ENCODE peak calls at places on chromosome 10, in eight cellular contexts. G, Q, J, O, Y, I, P and N are unnamed samples.
A peak's percentile ranks its signal among the peaks of the same experiment; 100 is the strongest.

GRCh38 chr10:3119796-3120459 is 52.6 kb downstream of the PFKP start:
- DNase-seq in G (peak; percentile 25), Q (peak; percentile 74), J (no peak), O (no peak), Y (peak; percentile 7), I (peak; percentile 20), P (no peak), N (peak; percentile 46)

GRCh38 chr10:45444022-45444421 is 70.0 kb downstream of the ALOX5 start:
- DNase-seq in G (no peak), Q (no peak), J (no peak), O (no peak), Y (no peak), I (no peak), P (no peak), N (no peak)

GRCh38 chr10:45282061-45282460 is 33.3 kb downstream of the OR13A1 start:
- DNase-seq in G (no peak), Q (no peak), J (no peak), O (no peak), Y (peak; percentile 32), I (no peak), P (no peak), N (no peak)

GRCh38 chr10:58189269-58189668 is 78.4 kb downstream of the IPMK start:
- DNase-seq in G (peak; percentile 76), Q (peak; percentile 23), J (peak; percentile 65), O (no peak), Y (peak; percentile 56), I (peak; percentile 73), P (no peak), N (peak; percentile 73)

GRCh38 chr10:106711313-106711906 is 453.1 kb downstream of the SORCS1 start:
- DNase-seq in G (no peak), Q (peak; percentile 28), J (no peak), O (no peak), Y (peak; percentile 42), I (peak; percentile 2), P (peak; percentile 9), N (peak; percentile 38)

GRCh38 chr10:7410800-7411670 is at the start of gene SFMBT2:
- DNase-seq in G (peak; percentile 49), Q (peak; percentile 77), J (peak; percentile 31), O (no peak), Y (peak; percentile 27), I (peak; percentile 89), P (peak; percentile 67), N (peak; percentile 78)

GRCh38 chr10:15348579-15348978 is 22.5 kb downstream of the FAM171A1 start:
- DNase-seq in G (peak; percentile 41), Q (peak; percentile 60), J (no peak), O (no peak), Y (no peak), I (peak; percentile 64), P (no peak), N (no peak)

GRCh38 chr10:119462773-119463172 is 79.7 kb downstream of the RGS10 start:
- DNase-seq in G (no peak), Q (no peak), J (no peak), O (no peak), Y (no peak), I (no peak), P (no peak), N (no peak)

GRCh38 chr10:72297968-72298773 is 24.4 kb downstream of the DDIT4 start:
- DNase-seq in G (peak; percentile 97), Q (peak; percentile 100), J (peak; percentile 95), O (peak; percentile 91), Y (peak; percentile 91), I (peak; percentile 99), P (peak; percentile 96), N (peak; percentile 99)

GRCh38 chr10:108894402-108895301 is 1028.7 kb downstream of the XPNPEP1 start:
- DNase-seq in G (no peak), Q (no peak), J (no peak), O (peak; percentile 47), Y (no peak), I (no peak), P (no peak), N (no peak)

DNA sequence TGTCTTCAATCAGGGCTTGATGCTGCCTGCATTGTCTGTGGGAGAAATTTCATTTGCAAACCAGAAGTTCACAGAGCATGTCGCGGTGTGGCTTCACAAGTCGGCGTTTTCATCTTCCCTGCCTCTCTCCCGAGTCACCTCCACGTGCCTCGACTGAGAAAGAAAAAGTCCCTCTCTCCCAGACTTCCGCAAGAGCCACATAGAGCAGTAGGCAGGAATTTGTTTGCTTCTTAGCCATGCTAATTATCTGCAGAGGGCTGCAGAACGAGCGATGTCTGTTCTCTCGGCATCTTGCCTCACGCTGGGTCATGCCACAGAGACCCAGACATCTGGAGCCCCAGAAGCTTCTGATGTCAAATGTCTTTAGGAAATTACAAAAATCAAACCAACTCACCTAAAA is 272.2 kb downstream of the TCF7L2 start:
- DNase-seq in G (no peak), Q (peak; percentile 41), J (no peak), O (no peak), Y (no peak), I (no peak), P (no peak), N (no peak)
- H3K4me1 ChIP-seq in G (no peaks in the 10 kb centered on the region), Q (peaks cover 11% of the 10 kb centered on the region), J (peaks cover 10% of the 10 kb centered on the region), O (no peaks in the 10 kb centered on the region), Y (no peaks in the 10 kb centered on the region), I (no peaks in the 10 kb centered on the region), P (peaks cover 3% of the 10 kb centered on the region), N (peaks cover 5% of the 10 kb centered on the region)

GRCh38 chr10:60977161-60978128 is 33.5 kb upstream of the RHOBTB1 start:
- DNase-seq in G (no peak), Q (no peak), J (no peak), O (no peak), Y (peak; percentile 46), I (no peak), P (no peak), N (no peak)

GRCh38 chr10:60976687-60977086 is 32.7 kb upstream of the RHOBTB1 start:
- DNase-seq in G (no peak), Q (no peak), J (no peak), O (no peak), Y (no peak), I (no peak), P (no peak), N (no peak)

GRCh38 chr10:60981012-60981411 is 37.0 kb upstream of the RHOBTB1 start:
- DNase-seq in G (peak; percentile 6), Q (no peak), J (no peak), O (no peak), Y (no peak), I (no peak), P (no peak), N (peak; percentile 31)

GRCh38 chr10:60979667-60980104 is 35.7 kb upstream of the RHOBTB1 start:
- DNase-seq in G (no peak), Q (no peak), J (no peak), O (no peak), Y (no peak), I (no peak), P (no peak), N (no peak)

GRCh38 chr10:60978287-60979115 is 34.5 kb upstream of the RHOBTB1 start:
- DNase-seq in G (peak; percentile 38), Q (peak; percentile 32), J (peak; percentile 54), O (no peak), Y (peak; percentile 99), I (no peak), P (no peak), N (no peak)
- H3K9ac ChIP-seq in G (no peak overlapping the region), Q (no peak overlapping the region), J (no peak overlapping the region), O (no peak overlapping the region), Y (no peak overlapping the region), I (no peak overlapping the region), P (no peak overlapping the region), N (no peak overlapping the region)

DNA sequence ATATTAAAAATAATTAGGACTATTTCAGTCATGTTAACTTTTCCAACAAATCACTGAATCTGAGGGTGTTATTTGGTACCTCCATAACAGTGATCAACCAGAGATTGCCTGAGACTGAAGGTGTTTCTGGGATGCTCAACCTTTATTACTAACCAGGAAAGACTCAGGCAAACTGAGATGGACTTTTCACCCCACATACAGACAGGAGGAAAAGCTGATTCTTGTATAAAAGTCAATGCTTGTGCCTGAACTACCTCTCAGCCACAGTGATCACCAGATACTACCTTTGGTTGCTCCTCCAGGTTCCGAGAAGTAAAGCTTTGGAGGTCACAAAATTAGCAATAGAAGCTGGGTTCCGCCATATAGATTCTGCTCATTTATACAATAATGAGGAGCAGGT is 1.9 kb downstream of the AKR1C3 start:
- DNase-seq in G (no peak), Q (no peak), J (no peak), O (no peak), Y (no peak), I (no peak), P (no peak), N (no peak)
- H3K4me3 ChIP-seq in G (no peak overlapping the region), Q (peak overlapping the region; percentile 89), J (no peak overlapping the region), O (no peak overlapping the region), Y (no peak overlapping the region), I (peak overlapping the region; percentile 68), P (no peak overlapping the region), N (peak overlapping the region; percentile 94)

GRCh38 chr10:91591792-91592165 is 41.1 kb downstream of the PPP1R3C start:
- DNase-seq in G (no peak), Q (no peak), J (no peak), O (no peak), Y (no peak), I (no peak), P (no peak), N (no peak)

GRCh38 chr10:91590904-91591791 is 41.7 kb downstream of the PPP1R3C start:
- DNase-seq in G (peak; percentile 93), Q (peak; percentile 67), J (peak; percentile 86), O (no peak), Y (peak; percentile 84), I (peak; percentile 97), P (no peak), N (peak; percentile 44)

GRCh38 chr10:91590142-91590903 is 42.5 kb downstream of the PPP1R3C start:
- DNase-seq in G (peak; percentile 92), Q (peak; percentile 91), J (peak; percentile 96), O (no peak), Y (peak; percentile 92), I (peak; percentile 96), P (no peak), N (peak; percentile 92)

GRCh38 chr10:91592282-91593020 is 40.4 kb downstream of the PPP1R3C start:
- DNase-seq in G (no peak), Q (no peak), J (no peak), O (no peak), Y (no peak), I (no peak), P (no peak), N (no peak)

GRCh38 chr10:91593366-91593765 is 39.5 kb downstream of the PPP1R3C start:
- DNase-seq in G (no peak), Q (no peak), J (no peak), O (no peak), Y (no peak), I (no peak), P (no peak), N (no peak)
- H3K4me1 ChIP-seq in G (peaks cover 47% of the 10 kb centered on the region), Q (peaks cover 69% of the 10 kb centered on the region), J (peaks cover 52% of the 10 kb centered on the region), O (no peaks in the 10 kb centered on the region), Y (peaks cover 61% of the 10 kb centered on the region), I (peaks cover 56% of the 10 kb centered on the region), P (no peaks in the 10 kb centered on the region), N (peaks cover 55% of the 10 kb centered on the region)